ENCODE peak calls at places on chromosome 17, in six cellular contexts. D is neural progenitor cell, S is fibroblast of lung, Q is HCT116, B is IMR-90, Y is MM.1S. X is an unnamed sample.

GRCh38 chr17:80725532-80725931 is 180.9 kb downstream of the RPTOR start:
- DNase-seq in D (no peak), S (no peak), Q (no peak), B (no peak), Y (no peak), X (no peak)

GRCh38 chr17:38654411-38655398 is 20.1 kb downstream of the EPOP start:
- DNase-seq in D (no peak), S (no peak), Q (no peak), B (no peak), Y (no peak), X (no peak)

GRCh38 chr17:45235071-45236001 is 13.7 kb downstream of the FMNL1 start:
- DNase-seq in D (peak), S (peak), Q (peak), B (peak), Y (peak), X (peak)

GRCh38 chr17:50153650-50154575 is 3.4 kb upstream of the PPP1R9B start:
- DNase-seq in D (no peak), S (no peak), Q (no peak), B (no peak), Y (no peak), X (no peak)

GRCh38 chr17:61007980-61008379 is 330.3 kb downstream of the BCAS3 start:
- DNase-seq in D (peak), S (no peak), Q (no peak), B (no peak), Y (no peak), X (no peak)

GRCh38 chr17:27322690-27323508 is 29.0 kb downstream of the WSB1 start:
- DNase-seq in D (no peak), S (no peak), Q (no peak), B (no peak), Y (no peak), X (no peak)

GRCh38 chr17:46857600-46857999 is 6.2 kb downstream of the WNT9B start:
- DNase-seq in D (no peak), S (no peak), Q (no peak), B (no peak), Y (no peak), X (no peak)

GRCh38 chr17:36749493-36749892 is 148.1 kb downstream of the MRM1 start:
- DNase-seq in D (no peak), S (no peak), Q (no peak), B (no peak), Y (no peak), X (no peak)

GRCh38 chr17:72390675-72391501 is 270.1 kb downstream of the SOX9 start:
- DNase-seq in D (no peak), S (peak), Q (no peak), B (peak), Y (no peak), X (no peak)

GRCh38 chr17:61668486-61668885 is 77.5 kb upstream of the NACA2 start:
- DNase-seq in D (no peak), S (no peak), Q (no peak), B (no peak), Y (no peak), X (no peak)

GRCh38 chr17:75822119-75822799 is 21.9 kb downstream of the UNC13D start:
- DNase-seq in D (no peak), S (no peak), Q (no peak), B (no peak), Y (peak), X (no peak)

GRCh38 chr17:36850794-36851193 is 86.5 kb upstream of the LHX1 start:
- DNase-seq in D (no peak), S (peak), Q (peak), B (peak), Y (no peak), X (peak)

GRCh38 chr17:19533718-19534561 is at the start of gene SLC47A1:
- DNase-seq in D (peak), S (peak), Q (no peak), B (no peak), Y (peak), X (no peak)

GRCh38 chr17:60352569-60352968 is 39.4 kb downstream of the USP32 start:
- DNase-seq in D (no peak), S (no peak), Q (no peak), B (no peak), Y (no peak), X (no peak)

GRCh38 chr17:77383613-77384608 is 243.1 kb downstream of the SEC14L1 start:
- DNase-seq in D (no peak), S (no peak), Q (no peak), B (no peak), Y (no peak), X (no peak)

GRCh38 chr17:74731347-74731605 is 5.8 kb upstream of the RAB37 start:
- DNase-seq in D (no peak), S (no peak), Q (no peak), B (no peak), Y (no peak), X (no peak)

GRCh38 chr17:43308999-43309398 is 75.2 kb upstream of the RNU2-1 start:
- DNase-seq in D (no peak), S (no peak), Q (no peak), B (no peak), Y (no peak), X (no peak)

GRCh38 chr17:82649501-82650261 is 1.4 kb upstream of the WDR45B start:
- DNase-seq in D (no peak), S (no peak), Q (no peak), B (no peak), Y (no peak), X (no peak)

GRCh38 chr17:75487351-75488070 is 27.8 kb downstream of the CASKIN2 start:
- DNase-seq in D (no peak), S (no peak), Q (no peak), B (no peak), Y (no peak), X (no peak)

GRCh38 chr17:35727635-35728034 is 3.8 kb upstream of the RASL10B start:
- DNase-seq in D (no peak), S (no peak), Q (no peak), B (no peak), Y (no peak), X (no peak)

GRCh38 chr17:64964796-64965195 is 45.5 kb upstream of the LRRC37A3 start:
- DNase-seq in D (peak), S (peak), Q (no peak), B (no peak), Y (no peak), X (no peak)

GRCh38 chr17:83078378-83079339 is 750 bp upstream of the METRNL start:
- DNase-seq in D (peak), S (no peak), Q (no peak), B (no peak), Y (no peak), X (no peak)

GRCh38 chr17:47323382-47324223 is at the start of gene EFCAB13:
- DNase-seq in D (peak), S (peak), Q (no peak), B (peak), Y (peak), X (peak)

GRCh38 chr17:40963838-40964237 is 2.9 kb downstream of the KRT39 start:
- DNase-seq in D (no peak), S (no peak), Q (no peak), B (no peak), Y (peak), X (no peak)

GRCh38 chr17:29124135-29124930 is 55.9 kb downstream of the MYO18A start:
- DNase-seq in D (peak), S (peak), Q (no peak), B (peak), Y (peak), X (no peak)

GRCh38 chr17:55086635-55087058 is 118.1 kb downstream of the STXBP4 start:
- DNase-seq in D (no peak), S (peak), Q (peak), B (peak), Y (no peak), X (peak)

GRCh38 chr17:80604007-80604728 is 59.5 kb downstream of the RPTOR start:
- DNase-seq in D (no peak), S (no peak), Q (no peak), B (no peak), Y (no peak), X (no peak)

GRCh38 chr17:64081802-64082799 is 47.8 kb downstream of the ERN1 start:
- DNase-seq in D (no peak), S (peak), Q (peak), B (peak), Y (peak), X (no peak)

GRCh38 chr17:3004925-3005324 is 58.5 kb downstream of the OR1D5 start:
- DNase-seq in D (no peak), S (no peak), Q (no peak), B (no peak), Y (no peak), X (no peak)

GRCh38 chr17:77834170-77835115 is 124.1 kb upstream of the TNRC6C start:
- DNase-seq in D (peak), S (peak), Q (peak), B (peak), Y (peak), X (no peak)

GRCh38 chr17:2173005-2173404 is 118.1 kb downstream of the HIC1 start:
- DNase-seq in D (no peak), S (peak), Q (no peak), B (peak), Y (no peak), X (no peak)

GRCh38 chr17:74201250-74201649 is 2.2 kb upstream of the RPL38 start:
- DNase-seq in D (no peak), S (no peak), Q (no peak), B (peak), Y (no peak), X (no peak)

DNA sequence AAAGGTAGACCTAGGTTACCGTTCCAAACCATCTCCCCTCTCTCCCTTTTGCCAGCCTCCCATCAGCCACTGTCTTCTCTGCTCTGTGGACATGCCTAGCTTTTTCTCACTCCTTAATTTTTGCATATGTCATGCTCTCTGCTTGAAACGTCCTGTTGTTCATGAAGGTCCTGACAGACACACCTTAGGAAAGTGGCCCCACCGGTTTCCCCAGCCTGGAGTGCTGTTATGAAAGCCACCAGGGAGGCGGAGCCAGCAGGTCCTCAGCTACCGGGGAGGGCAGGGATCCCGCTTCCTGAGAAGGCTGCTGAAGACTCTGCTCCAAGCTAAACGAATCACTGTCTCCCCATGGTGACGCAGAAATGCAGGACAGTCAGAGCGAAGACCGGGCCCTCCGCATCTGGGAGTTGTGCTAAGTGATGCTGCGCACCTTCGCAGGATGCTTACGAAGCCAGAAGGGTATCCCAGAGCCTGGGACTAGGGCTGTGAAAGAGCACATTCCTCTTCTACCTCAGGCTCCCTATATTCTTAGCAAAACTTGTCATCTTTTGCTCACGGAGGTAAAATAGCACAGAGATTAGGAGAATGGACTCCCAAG is 2.3 kb upstream of the SLC16A11 start:
- DNase-seq in D (peak), S (no peak), Q (peak), B (no peak), Y (no peak), X (no peak)
- H2AFZ ChIP-seq in D (peak), S (peak), Q (peak), B (peak), Y (peak), X (peak)

DNA sequence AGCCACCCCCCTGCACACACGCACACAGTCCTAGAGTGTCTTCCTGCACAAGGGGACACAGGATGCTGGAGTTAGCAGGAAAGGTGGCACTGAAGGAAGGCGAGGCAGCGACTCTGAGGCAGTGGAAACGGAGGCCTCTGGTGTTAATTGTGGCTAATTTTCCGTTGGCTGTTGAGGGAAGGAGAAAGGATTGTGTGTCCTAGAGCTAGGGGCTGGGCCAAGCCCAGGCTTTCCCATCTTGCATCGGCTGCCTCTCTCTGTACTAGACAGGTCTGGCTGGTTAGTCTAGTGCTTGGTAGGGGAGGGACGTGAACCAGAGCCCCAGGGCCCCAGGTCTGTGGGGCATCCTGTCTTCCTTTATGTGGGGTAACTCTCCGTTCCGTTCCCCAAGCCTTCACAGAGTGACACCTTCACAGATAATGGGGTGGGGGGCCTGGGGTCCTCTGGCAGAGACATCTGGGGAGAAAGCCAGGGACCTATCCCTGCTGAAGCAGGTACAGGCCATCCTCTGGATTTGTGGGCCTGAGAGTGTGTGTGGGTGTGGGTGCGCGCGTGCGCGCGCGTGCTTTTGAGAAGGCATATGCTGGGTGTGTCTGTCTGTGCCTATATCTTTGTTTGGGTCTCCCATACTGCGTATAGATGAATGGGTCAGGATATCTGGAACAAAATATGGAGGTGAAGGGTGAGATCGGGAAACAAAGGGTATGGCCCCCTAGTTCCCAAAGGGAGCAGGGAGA is at the start of gene CHD3:
- DNase-seq in D (peak), S (no peak), Q (no peak), B (peak), Y (no peak), X (no peak)
- H2AFZ ChIP-seq in D (no peak), S (peak), Q (no peak), B (peak), Y (peak), X (peak)

GRCh38 chr17:42112552-42113176 is at the start of gene DHX58:
- DNase-seq in D (no peak), S (peak), Q (no peak), B (peak), Y (peak), X (no peak)
- H2AFZ ChIP-seq in D (no peak), S (peak), Q (no peak), B (peak), Y (peak), X (peak)

GRCh38 chr17:56653877-56654276 is 60.4 kb downstream of the NOG start:
- DNase-seq in D (peak), S (peak), Q (peak), B (peak), Y (peak), X (peak)
- H2AFZ ChIP-seq in D (peak), S (no peak), Q (no peak), B (no peak), Y (peak), X (no peak)

X was measured in keratinocyte.